ENCODE peak calls at places on chromosomes 2 and 18, in four cellular contexts. H is activated T-cell treated with anti-CD3 and anti-CD28 coated beads for 48 hours; Z is Kasumi-1; J is activated CD4-positive, alpha-beta T cell treated with anti-CD3 and anti-CD28 coated beads, Interleukin-2, amount 50 U/mL, for 24 hours. N is an unnamed sample.

GRCh38 chr2:217182996-217183395 is 323.1 kb upstream of the TNP1 start:
- DNase-seq in H (no peak), Z (no peak), J (no peak), N (no peak)

GRCh38 chr2:39114771-39115170 is 6.1 kb downstream of the SOS1 start:
- DNase-seq in H (no peak), Z (no peak), J (no peak), N (no peak)

GRCh38 chr18:51447351-51447896 is 249.9 kb upstream of the MEX3C start:
- DNase-seq in H (no peak), Z (no peak), J (no peak), N (no peak)

GRCh38 chr18:12890500-12890899 is 6.5 kb upstream of the PTPN2 start:
- DNase-seq in H (no peak), Z (peak; percentile 86), J (no peak), N (no peak)

GRCh38 chr2:219743548-219743947 is 116.1 kb downstream of the SLC4A3 start:
- DNase-seq in H (no peak), Z (no peak), J (no peak), N (no peak)

GRCh38 chr2:175640655-175641054 is 361.4 kb downstream of the LNPK start:
- DNase-seq in H (no peak), Z (no peak), J (no peak), N (no peak)

GRCh38 chr2:42063383-42064171 is 15.8 kb downstream of the PKDCC start:
- DNase-seq in H (no peak), Z (no peak), J (no peak), N (no peak)

GRCh38 chr2:64063924-64064331 is 44.7 kb upstream of the VPS54 start:
- DNase-seq in H (no peak), Z (no peak), J (no peak), N (no peak)